ENCODE peak calls at places on chromosomes 4 and X, in ten cellular contexts. Y is heart right ventricle; G is kidney tubule cell; Z is vagina; K is left lung; P is psoas muscle; W is activated CD8-positive, alpha-beta memory T cell treated with anti-CD3 and anti-CD28 coated beads, Interleukin-2, amount 10 ng/mL, durations not matched to agents 7 days and 5 days; B is A172; Q is CD4-positive, alpha-beta T cell; F is mesothelial cell of epicardium. V is an unnamed sample.

GRCh38 chr4:83267121-83267834 is 17.3 kb downstream of the COQ2 start:
- DNase-seq in Y (no peak), G (peak), Z (no peak), K (no peak), P (peak), W (no peak), B (no peak), Q (no peak), F (no peak), V (no peak)

GRCh38 chr4:169270156-169270809 is 473 bp downstream of the SH3RF1 start:
- DNase-seq in Y (peak), G (peak), Z (no peak), K (peak), P (peak), W (peak), B (peak), Q (no peak), F (peak), V (no peak)

GRCh38 chr4:575281-576141 is 584 bp downstream of the TMEM271 start:
- DNase-seq in Y (peak), G (peak), Z (no peak), K (peak), P (no peak), W (no peak), B (no peak), Q (no peak), F (peak), V (no peak)

GRCh38 chr4:123785515-123785914 is 388.9 kb downstream of the SPRY1 start:
- DNase-seq in Y (peak), G (peak), Z (no peak), K (no peak), P (peak), W (no peak), B (no peak), Q (no peak), F (no peak), V (no peak)

GRCh38 chr4:152591361-152591760 is 55.5 kb upstream of the FBXW7 start:
- DNase-seq in Y (peak), G (peak), Z (no peak), K (peak), P (peak), W (peak), B (no peak), Q (peak), F (no peak), V (no peak)

GRCh38 chr4:15159477-15160019 is 157.3 kb downstream of the CPEB2 start:
- DNase-seq in Y (no peak), G (no peak), Z (no peak), K (no peak), P (no peak), W (no peak), B (no peak), Q (no peak), F (no peak), V (no peak)

GRCh38 chr4:144748814-144749555 is 103.0 kb downstream of the HHIP start:
- DNase-seq in Y (no peak), G (no peak), Z (no peak), K (no peak), P (no peak), W (no peak), B (no peak), Q (no peak), F (no peak), V (no peak)

GRCh38 chr4:158131037-158131436 is 41.8 kb downstream of the GASK1B start:
- DNase-seq in Y (no peak), G (peak), Z (no peak), K (no peak), P (no peak), W (no peak), B (no peak), Q (no peak), F (no peak), V (no peak)

GRCh38 chrX:124018031-124018430 is 56.5 kb downstream of the STAG2 start:
- DNase-seq in Y (no peak), G (no peak), Z (no peak), K (no peak), P (no peak), W (no peak), B (no peak), Q (no peak), F (no peak), V (no peak)

GRCh38 chr4:177052211-177052725 is 257.4 kb upstream of the NEIL3 start:
- DNase-seq in Y (no peak), G (no peak), Z (no peak), K (no peak), P (no peak), W (no peak), B (no peak), Q (no peak), F (no peak), V (no peak)

GRCh38 chr4:74217365-74217764 is 59.4 kb downstream of the MTHFD2L start:
- DNase-seq in Y (no peak), G (peak), Z (no peak), K (no peak), P (no peak), W (no peak), B (peak), Q (no peak), F (no peak), V (no peak)

GRCh38 chr4:1198070-1198844 is 25.9 kb upstream of the SPON2 start:
- DNase-seq in Y (peak), G (peak), Z (no peak), K (no peak), P (peak), W (no peak), B (no peak), Q (no peak), F (no peak), V (no peak)

GRCh38 chr4:43435303-43435702 is 542.8 kb downstream of the GRXCR1 start:
- DNase-seq in Y (no peak), G (no peak), Z (no peak), K (no peak), P (no peak), W (no peak), B (no peak), Q (no peak), F (no peak), V (no peak)

GRCh38 chr4:87882321-87882720 is 49.6 kb downstream of the MEPE start:
- DNase-seq in Y (no peak), G (no peak), Z (no peak), K (no peak), P (no peak), W (no peak), B (peak), Q (no peak), F (no peak), V (no peak)

GRCh38 chr4:86233681-86234080 is 126.2 kb downstream of the MAPK10 start:
- DNase-seq in Y (no peak), G (peak), Z (no peak), K (no peak), P (no peak), W (no peak), B (peak), Q (no peak), F (no peak), V (no peak)

GRCh38 chr4:75194180-75194579 is 261.3 kb downstream of the PARM1 start:
- DNase-seq in Y (no peak), G (no peak), Z (no peak), K (peak), P (no peak), W (no peak), B (no peak), Q (no peak), F (no peak), V (no peak)

GRCh38 chrX:1542994-1543725 is 6.2 kb upstream of the P2RY8 start:
- DNase-seq in Y (no peak), G (no peak), Z (no peak), K (no peak), P (no peak), W (peak), B (no peak), Q (no peak), F (no peak), V (no peak)

GRCh38 chr4:20044502-20044911 is 207.2 kb upstream of the SLIT2 start:
- DNase-seq in Y (no peak), G (no peak), Z (no peak), K (no peak), P (no peak), W (no peak), B (peak), Q (no peak), F (no peak), V (no peak)

GRCh38 chrX:97616883-97617510 is 733.3 kb downstream of the RPA4 start:
- DNase-seq in Y (no peak), G (peak), Z (no peak), K (no peak), P (no peak), W (peak), B (peak), Q (no peak), F (no peak), V (no peak)

GRCh38 chrX:28590394-28590793 is 3.1 kb downstream of the IL1RAPL1 start:
- DNase-seq in Y (no peak), G (no peak), Z (no peak), K (no peak), P (no peak), W (no peak), B (no peak), Q (no peak), F (no peak), V (no peak)

GRCh38 chr4:129394635-129395034 is 298.7 kb downstream of the C4orf33 start:
- DNase-seq in Y (no peak), G (no peak), Z (no peak), K (no peak), P (no peak), W (no peak), B (no peak), Q (no peak), F (no peak), V (no peak)

GRCh38 chr4:73127839-73128448 is 58.4 kb upstream of the COX18 start:
- DNase-seq in Y (no peak), G (peak), Z (no peak), K (no peak), P (no peak), W (no peak), B (no peak), Q (no peak), F (no peak), V (no peak)

GRCh38 chr4:89055157-89056080 is 1.6 kb downstream of the FAM13A start:
- DNase-seq in Y (no peak), G (peak), Z (no peak), K (no peak), P (no peak), W (no peak), B (no peak), Q (no peak), F (no peak), V (no peak)

GRCh38 chr4:20297800-20298199 is 46.1 kb downstream of the SLIT2 start:
- DNase-seq in Y (no peak), G (no peak), Z (no peak), K (no peak), P (no peak), W (no peak), B (no peak), Q (no peak), F (no peak), V (no peak)

GRCh38 chrX:149470960-149471359 is 34.1 kb downstream of the IDS start:
- DNase-seq in Y (peak), G (peak), Z (no peak), K (peak), P (peak), W (peak), B (peak), Q (peak), F (peak), V (peak)

GRCh38 chr4:147773261-147774184 is 41.6 kb downstream of the ARHGAP10 start:
- DNase-seq in Y (no peak), G (peak), Z (no peak), K (no peak), P (no peak), W (no peak), B (peak), Q (no peak), F (no peak), V (no peak)